ENCODE peak calls at places on chromosomes 13 and 19, in six cellular contexts. One of them, this sample, is unnamed.

GRCh38 chr13:44416297-44416696 is 42.7 kb downstream of the SERP2 start:
- DNase-seq in putamen: no peak
- DNase-seq in stimulated activated CD8-positive, alpha-beta memory T cell treated with anti-CD3 and anti-CD28 coated beads, Interleukin-2, amount 100 ng/mL, for 1 hour: no peak
- DNase-seq in neural progenitor cell: no peak
- DNase-seq in M059J: no peak
- DNase-seq in RPMI7951: no peak
- DNase-seq in this sample: no peak

GRCh38 chr13:79674765-79675515 is 194.0 kb downstream of the NDFIP2 start:
- DNase-seq in RPMI7951: no peak
- DNase-seq in neural progenitor cell: no peak
- DNase-seq in M059J: no peak
- DNase-seq in stimulated activated CD8-positive, alpha-beta memory T cell treated with anti-CD3 and anti-CD28 coated beads, Interleukin-2, amount 100 ng/mL, for 1 hour: no peak
- DNase-seq in putamen: no peak
- DNase-seq in this sample: no peak

GRCh38 chr19:37896142-37896541 is 10.3 kb downstream of the WDR87 start:
- DNase-seq in M059J: no peak
- DNase-seq in neural progenitor cell: no peak
- DNase-seq in RPMI7951: no peak
- DNase-seq in putamen: no peak
- DNase-seq in stimulated activated CD8-positive, alpha-beta memory T cell treated with anti-CD3 and anti-CD28 coated beads, Interleukin-2, amount 100 ng/mL, for 1 hour: no peak
- DNase-seq in this sample: no peak

GRCh38 chr19:46015961-46016425 is 6.9 kb downstream of the PGLYRP1 start:
- DNase-seq in stimulated activated CD8-positive, alpha-beta memory T cell treated with anti-CD3 and anti-CD28 coated beads, Interleukin-2, amount 100 ng/mL, for 1 hour: no peak
- DNase-seq in RPMI7951: no peak
- DNase-seq in neural progenitor cell: peak; percentile 68
- DNase-seq in M059J: no peak
- DNase-seq in putamen: no peak
- DNase-seq in this sample: no peak

GRCh38 chr13:111387026-111387871 is 66.8 kb downstream of the TEX29 start:
- DNase-seq in neural progenitor cell: no peak
- DNase-seq in stimulated activated CD8-positive, alpha-beta memory T cell treated with anti-CD3 and anti-CD28 coated beads, Interleukin-2, amount 100 ng/mL, for 1 hour: no peak
- DNase-seq in M059J: peak; percentile 1
- DNase-seq in RPMI7951: no peak
- DNase-seq in putamen: peak; percentile 24
- DNase-seq in this sample: no peak

GRCh38 chr19:41276231-41276630 is 12.1 kb downstream of the HNRNPUL1 start:
- DNase-seq in M059J: no peak
- DNase-seq in stimulated activated CD8-positive, alpha-beta memory T cell treated with anti-CD3 and anti-CD28 coated beads, Interleukin-2, amount 100 ng/mL, for 1 hour: no peak
- DNase-seq in putamen: no peak
- DNase-seq in RPMI7951: no peak
- DNase-seq in neural progenitor cell: no peak
- DNase-seq in this sample: no peak

GRCh38 chr13:20326809-20327208 is 94.7 kb upstream of the GJB6 start:
- DNase-seq in M059J: no peak
- DNase-seq in neural progenitor cell: no peak
- DNase-seq in RPMI7951: no peak
- DNase-seq in putamen: no peak
- DNase-seq in stimulated activated CD8-positive, alpha-beta memory T cell treated with anti-CD3 and anti-CD28 coated beads, Interleukin-2, amount 100 ng/mL, for 1 hour: no peak
- DNase-seq in this sample: no peak

GRCh38 chr19:48970923-48971395 is 5.8 kb downstream of the FTL start:
- DNase-seq in stimulated activated CD8-positive, alpha-beta memory T cell treated with anti-CD3 and anti-CD28 coated beads, Interleukin-2, amount 100 ng/mL, for 1 hour: peak; percentile 70
- DNase-seq in neural progenitor cell: peak; percentile 94
- DNase-seq in putamen: no peak
- DNase-seq in M059J: peak; percentile 27
- DNase-seq in RPMI7951: peak; percentile 67
- DNase-seq in this sample: no peak

GRCh38 chr19:45477713-45478453 is 10.1 kb downstream of the FOSB start:
- DNase-seq in M059J: no peak
- DNase-seq in RPMI7951: no peak
- DNase-seq in stimulated activated CD8-positive, alpha-beta memory T cell treated with anti-CD3 and anti-CD28 coated beads, Interleukin-2, amount 100 ng/mL, for 1 hour: no peak
- DNase-seq in putamen: no peak
- DNase-seq in neural progenitor cell: peak; percentile 64
- DNase-seq in this sample: no peak

GRCh38 chr13:32947886-32948285 is 68.3 kb upstream of the KL start:
- DNase-seq in stimulated activated CD8-positive, alpha-beta memory T cell treated with anti-CD3 and anti-CD28 coated beads, Interleukin-2, amount 100 ng/mL, for 1 hour: no peak
- DNase-seq in neural progenitor cell: peak; percentile 18
- DNase-seq in RPMI7951: no peak
- DNase-seq in putamen: peak; percentile 42
- DNase-seq in M059J: peak; percentile 11
- DNase-seq in this sample: no peak

GRCh38 chr13:33057019-33057785 is 41.0 kb downstream of the KL start:
- DNase-seq in stimulated activated CD8-positive, alpha-beta memory T cell treated with anti-CD3 and anti-CD28 coated beads, Interleukin-2, amount 100 ng/mL, for 1 hour: no peak
- DNase-seq in neural progenitor cell: peak; percentile 52
- DNase-seq in M059J: peak; percentile 24
- DNase-seq in RPMI7951: no peak
- DNase-seq in putamen: no peak
- DNase-seq in this sample: no peak

GRCh38 chr19:31518216-31518615 is 169.0 kb upstream of the TSHZ3 start:
- DNase-seq in putamen: no peak
- DNase-seq in RPMI7951: no peak
- DNase-seq in neural progenitor cell: no peak
- DNase-seq in M059J: no peak
- DNase-seq in stimulated activated CD8-positive, alpha-beta memory T cell treated with anti-CD3 and anti-CD28 coated beads, Interleukin-2, amount 100 ng/mL, for 1 hour: no peak
- DNase-seq in this sample: no peak

GRCh38 chr19:4693471-4694121 is 23.5 kb upstream of the MYDGF start:
- DNase-seq in putamen: no peak
- DNase-seq in stimulated activated CD8-positive, alpha-beta memory T cell treated with anti-CD3 and anti-CD28 coated beads, Interleukin-2, amount 100 ng/mL, for 1 hour: no peak
- DNase-seq in neural progenitor cell: no peak
- DNase-seq in M059J: no peak
- DNase-seq in RPMI7951: no peak
- DNase-seq in this sample: no peak

GRCh38 chr19:56294557-56294956 is 20.1 kb downstream of the ZSCAN5A start:
- DNase-seq in M059J: peak; percentile 72
- DNase-seq in putamen: peak; percentile 24
- DNase-seq in neural progenitor cell: peak; percentile 28
- DNase-seq in stimulated activated CD8-positive, alpha-beta memory T cell treated with anti-CD3 and anti-CD28 coated beads, Interleukin-2, amount 100 ng/mL, for 1 hour: no peak
- DNase-seq in RPMI7951: peak; percentile 18
- DNase-seq in this sample: no peak

GRCh38 chr13:40776681-40777165 is 5.7 kb upstream of the MRPS31 start:
- DNase-seq in M059J: peak; percentile 61
- DNase-seq in putamen: no peak
- DNase-seq in neural progenitor cell: no peak
- DNase-seq in RPMI7951: peak; percentile 70
- DNase-seq in stimulated activated CD8-positive, alpha-beta memory T cell treated with anti-CD3 and anti-CD28 coated beads, Interleukin-2, amount 100 ng/mL, for 1 hour: peak; percentile 20
- DNase-seq in this sample: no peak

GRCh38 chr13:105035092-105035491 is 1500.4 kb downstream of the EFNB2 start:
- DNase-seq in neural progenitor cell: no peak
- DNase-seq in M059J: no peak
- DNase-seq in stimulated activated CD8-positive, alpha-beta memory T cell treated with anti-CD3 and anti-CD28 coated beads, Interleukin-2, amount 100 ng/mL, for 1 hour: no peak
- DNase-seq in RPMI7951: no peak
- DNase-seq in putamen: no peak
- DNase-seq in this sample: no peak

GRCh38 chr19:41850381-41850780 is 5.5 kb downstream of the DMRTC2 start:
- DNase-seq in putamen: no peak
- DNase-seq in neural progenitor cell: no peak
- DNase-seq in M059J: no peak
- DNase-seq in RPMI7951: no peak
- DNase-seq in stimulated activated CD8-positive, alpha-beta memory T cell treated with anti-CD3 and anti-CD28 coated beads, Interleukin-2, amount 100 ng/mL, for 1 hour: no peak
- DNase-seq in this sample: no peak

GRCh38 chr13:44386932-44387556 is 13.4 kb downstream of the SERP2 start:
- DNase-seq in putamen: no peak
- DNase-seq in neural progenitor cell: peak; percentile 55
- DNase-seq in RPMI7951: no peak
- DNase-seq in M059J: no peak
- DNase-seq in stimulated activated CD8-positive, alpha-beta memory T cell treated with anti-CD3 and anti-CD28 coated beads, Interleukin-2, amount 100 ng/mL, for 1 hour: no peak
- DNase-seq in this sample: no peak

GRCh38 chr13:51832471-51833152 is 12.4 kb downstream of the TMEM272 start:
- DNase-seq in putamen: no peak
- DNase-seq in RPMI7951: peak; percentile 32
- DNase-seq in neural progenitor cell: peak; percentile 48
- DNase-seq in stimulated activated CD8-positive, alpha-beta memory T cell treated with anti-CD3 and anti-CD28 coated beads, Interleukin-2, amount 100 ng/mL, for 1 hour: no peak
- DNase-seq in M059J: peak; percentile 7
- DNase-seq in this sample: no peak

GRCh38 chr13:20340136-20340758 is 108.1 kb upstream of the GJB6 start:
- DNase-seq in neural progenitor cell: no peak
- DNase-seq in M059J: no peak
- DNase-seq in RPMI7951: no peak
- DNase-seq in putamen: no peak
- DNase-seq in stimulated activated CD8-positive, alpha-beta memory T cell treated with anti-CD3 and anti-CD28 coated beads, Interleukin-2, amount 100 ng/mL, for 1 hour: no peak
- DNase-seq in this sample: no peak

GRCh38 chr19:13079542-13079986 is 23.1 kb downstream of the LYL1 start:
- DNase-seq in RPMI7951: no peak
- DNase-seq in neural progenitor cell: no peak
- DNase-seq in putamen: no peak
- DNase-seq in M059J: peak; percentile 24
- DNase-seq in stimulated activated CD8-positive, alpha-beta memory T cell treated with anti-CD3 and anti-CD28 coated beads, Interleukin-2, amount 100 ng/mL, for 1 hour: no peak
- DNase-seq in this sample: no peak

GRCh38 chr19:6654347-6655310 is 15.3 kb downstream of the TNFSF14 start:
- DNase-seq in putamen: no peak
- DNase-seq in stimulated activated CD8-positive, alpha-beta memory T cell treated with anti-CD3 and anti-CD28 coated beads, Interleukin-2, amount 100 ng/mL, for 1 hour: no peak
- DNase-seq in M059J: no peak
- DNase-seq in neural progenitor cell: no peak
- DNase-seq in RPMI7951: no peak
- DNase-seq in this sample: no peak